ENCODE peak calls at places on chromosome 2, in seven cellular contexts. One of them, this sample, is unnamed.

GRCh38 chr2:54522624-54523281 is 66.6 kb downstream of the SPTBN1 start:
- DNase-seq in left lung: peak
- DNase-seq in progenitor cell of endocrine pancreas: peak
- DNase-seq in pancreas: peak
- DNase-seq in adrenal gland: peak
- DNase-seq in CD4-positive, alpha-beta T cell: peak
- DNase-seq in A673: peak
- DNase-seq in this sample: peak

GRCh38 chr2:238900511-238900910 is 52.6 kb downstream of the TWIST2 start:
- DNase-seq in adrenal gland: no peak
- DNase-seq in progenitor cell of endocrine pancreas: no peak
- DNase-seq in left lung: no peak
- DNase-seq in pancreas: no peak
- DNase-seq in CD4-positive, alpha-beta T cell: no peak
- DNase-seq in A673: no peak
- DNase-seq in this sample: no peak

GRCh38 chr2:83602753-83603152 is 856.3 kb downstream of the SUCLG1 start:
- DNase-seq in CD4-positive, alpha-beta T cell: no peak
- DNase-seq in adrenal gland: no peak
- DNase-seq in left lung: no peak
- DNase-seq in A673: no peak
- DNase-seq in pancreas: no peak
- DNase-seq in progenitor cell of endocrine pancreas: no peak
- DNase-seq in this sample: no peak

GRCh38 chr2:118622931-118623330 is 224.5 kb downstream of the EN1 start:
- DNase-seq in CD4-positive, alpha-beta T cell: no peak
- DNase-seq in left lung: no peak
- DNase-seq in A673: no peak
- DNase-seq in progenitor cell of endocrine pancreas: no peak
- DNase-seq in pancreas: no peak
- DNase-seq in adrenal gland: no peak
- DNase-seq in this sample: no peak

GRCh38 chr2:33033524-33034150 is 86.9 kb downstream of the LTBP1 start:
- DNase-seq in adrenal gland: no peak
- DNase-seq in progenitor cell of endocrine pancreas: no peak
- DNase-seq in left lung: no peak
- DNase-seq in CD4-positive, alpha-beta T cell: no peak
- DNase-seq in pancreas: no peak
- DNase-seq in A673: peak
- DNase-seq in this sample: no peak

GRCh38 chr2:186365406-186365805 is 120.7 kb upstream of the ZC3H15 start:
- DNase-seq in left lung: no peak
- DNase-seq in CD4-positive, alpha-beta T cell: no peak
- DNase-seq in A673: no peak
- DNase-seq in progenitor cell of endocrine pancreas: no peak
- DNase-seq in adrenal gland: no peak
- DNase-seq in pancreas: no peak
- DNase-seq in this sample: no peak

GRCh38 chr2:74142340-74142739 is 5.4 kb downstream of the BOLA3 start:
- DNase-seq in progenitor cell of endocrine pancreas: no peak
- DNase-seq in left lung: no peak
- DNase-seq in A673: peak
- DNase-seq in adrenal gland: no peak
- DNase-seq in CD4-positive, alpha-beta T cell: no peak
- DNase-seq in pancreas: no peak
- DNase-seq in this sample: no peak

GRCh38 chr2:208379192-208379591 is 27.4 kb upstream of the PTH2R start:
- DNase-seq in adrenal gland: no peak
- DNase-seq in A673: no peak
- DNase-seq in left lung: no peak
- DNase-seq in pancreas: no peak
- DNase-seq in progenitor cell of endocrine pancreas: no peak
- DNase-seq in CD4-positive, alpha-beta T cell: no peak
- DNase-seq in this sample: no peak

GRCh38 chr2:128369126-128369555 is 50.5 kb upstream of the HS6ST1 start:
- DNase-seq in left lung: no peak
- DNase-seq in CD4-positive, alpha-beta T cell: no peak
- DNase-seq in pancreas: no peak
- DNase-seq in adrenal gland: no peak
- DNase-seq in progenitor cell of endocrine pancreas: no peak
- DNase-seq in A673: no peak
- DNase-seq in this sample: peak

GRCh38 chr2:26649322-26649721 is 8.2 kb upstream of the CIB4 start:
- DNase-seq in pancreas: no peak
- DNase-seq in adrenal gland: peak
- DNase-seq in left lung: no peak
- DNase-seq in A673: peak
- DNase-seq in progenitor cell of endocrine pancreas: peak
- DNase-seq in CD4-positive, alpha-beta T cell: no peak
- DNase-seq in this sample: no peak

GRCh38 chr2:74181739-74182138 is 3.1 kb upstream of the MOB1A start:
- DNase-seq in CD4-positive, alpha-beta T cell: no peak
- DNase-seq in left lung: peak
- DNase-seq in progenitor cell of endocrine pancreas: no peak
- DNase-seq in adrenal gland: peak
- DNase-seq in pancreas: no peak
- DNase-seq in A673: no peak
- DNase-seq in this sample: no peak

GRCh38 chr2:26326514-26326913 is 19.4 kb upstream of the SELENOI start:
- DNase-seq in adrenal gland: no peak
- DNase-seq in progenitor cell of endocrine pancreas: no peak
- DNase-seq in left lung: no peak
- DNase-seq in A673: no peak
- DNase-seq in pancreas: no peak
- DNase-seq in CD4-positive, alpha-beta T cell: no peak
- DNase-seq in this sample: no peak

GRCh38 chr2:68772109-68772508 is 37.5 kb downstream of the ARHGAP25 start:
- DNase-seq in adrenal gland: no peak
- DNase-seq in A673: no peak
- DNase-seq in CD4-positive, alpha-beta T cell: no peak
- DNase-seq in left lung: no peak
- DNase-seq in progenitor cell of endocrine pancreas: no peak
- DNase-seq in pancreas: no peak
- DNase-seq in this sample: no peak

GRCh38 chr2:19746137-19746585 is 155.6 kb downstream of the TTC32 start:
- DNase-seq in adrenal gland: no peak
- DNase-seq in progenitor cell of endocrine pancreas: no peak
- DNase-seq in left lung: no peak
- DNase-seq in A673: no peak
- DNase-seq in pancreas: no peak
- DNase-seq in CD4-positive, alpha-beta T cell: no peak
- DNase-seq in this sample: no peak

GRCh38 chr2:114534728-114535084 is 92.3 kb downstream of the DPP10 start:
- DNase-seq in CD4-positive, alpha-beta T cell: no peak
- DNase-seq in left lung: no peak
- DNase-seq in adrenal gland: no peak
- DNase-seq in progenitor cell of endocrine pancreas: no peak
- DNase-seq in A673: no peak
- DNase-seq in pancreas: no peak
- DNase-seq in this sample: no peak
- TF ChIP-seq CTCF in CD4-positive, alpha-beta T cell: no peak
- TF ChIP-seq CTCF in left lung: no peak
- TF ChIP-seq CTCF in adrenal gland: no peak
- TF ChIP-seq CTCF in progenitor cell of endocrine pancreas: no peak
- TF ChIP-seq CTCF in A673: no peak
- TF ChIP-seq CTCF in pancreas: no peak
- TF ChIP-seq CTCF in this sample: no peak

DNA sequence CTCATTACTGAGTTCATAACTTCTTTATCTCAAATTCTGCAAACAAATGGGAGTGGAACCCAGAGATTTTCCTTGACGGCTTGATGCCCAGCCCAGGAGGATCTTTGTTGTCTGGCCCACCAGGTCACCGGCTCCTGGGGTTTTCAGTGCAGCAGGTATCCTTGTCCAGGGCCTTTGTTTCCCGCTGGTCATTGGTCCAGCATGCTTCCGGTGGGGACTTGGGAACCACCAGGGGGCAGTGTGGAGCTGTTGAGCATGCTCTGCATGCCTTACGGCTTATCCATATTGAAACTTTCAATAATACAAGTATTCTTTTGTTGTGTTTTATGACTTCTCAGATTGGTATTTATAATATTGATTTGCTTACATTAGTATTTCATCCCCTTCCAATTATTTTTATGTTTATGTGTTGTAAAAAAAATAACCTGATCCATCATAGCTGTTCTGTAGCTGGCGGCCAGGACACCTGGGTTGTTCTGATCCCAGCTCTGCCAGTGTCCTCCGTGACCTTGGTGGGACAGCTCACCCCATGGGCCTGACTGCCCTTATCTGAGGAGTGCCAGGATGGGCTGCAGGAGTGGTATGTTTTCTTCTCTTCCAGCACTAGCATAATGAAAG is 61.3 kb downstream of the TGOLN2 start:
- DNase-seq in adrenal gland: peak
- DNase-seq in pancreas: peak
- DNase-seq in A673: peak
- DNase-seq in progenitor cell of endocrine pancreas: peak
- DNase-seq in left lung: peak
- DNase-seq in CD4-positive, alpha-beta T cell: peak
- DNase-seq in this sample: peak
- TF ChIP-seq CTCF in adrenal gland: peak
- TF ChIP-seq CTCF in pancreas: peak
- TF ChIP-seq CTCF in A673: peak
- TF ChIP-seq CTCF in progenitor cell of endocrine pancreas: peak
- TF ChIP-seq CTCF in left lung: peak
- TF ChIP-seq CTCF in CD4-positive, alpha-beta T cell: peak
- TF ChIP-seq CTCF in this sample: peak

GRCh38 chr2:66607152-66607551 is 172.2 kb downstream of the MEIS1 start:
- DNase-seq in adrenal gland: no peak
- DNase-seq in A673: no peak
- DNase-seq in progenitor cell of endocrine pancreas: no peak
- DNase-seq in CD4-positive, alpha-beta T cell: no peak
- DNase-seq in pancreas: no peak
- DNase-seq in left lung: no peak
- DNase-seq in this sample: no peak
- TF ChIP-seq CTCF in adrenal gland: no peak
- TF ChIP-seq CTCF in A673: no peak
- TF ChIP-seq CTCF in progenitor cell of endocrine pancreas: no peak
- TF ChIP-seq CTCF in CD4-positive, alpha-beta T cell: no peak
- TF ChIP-seq CTCF in pancreas: no peak
- TF ChIP-seq CTCF in left lung: no peak
- TF ChIP-seq CTCF in this sample: no peak

DNA sequence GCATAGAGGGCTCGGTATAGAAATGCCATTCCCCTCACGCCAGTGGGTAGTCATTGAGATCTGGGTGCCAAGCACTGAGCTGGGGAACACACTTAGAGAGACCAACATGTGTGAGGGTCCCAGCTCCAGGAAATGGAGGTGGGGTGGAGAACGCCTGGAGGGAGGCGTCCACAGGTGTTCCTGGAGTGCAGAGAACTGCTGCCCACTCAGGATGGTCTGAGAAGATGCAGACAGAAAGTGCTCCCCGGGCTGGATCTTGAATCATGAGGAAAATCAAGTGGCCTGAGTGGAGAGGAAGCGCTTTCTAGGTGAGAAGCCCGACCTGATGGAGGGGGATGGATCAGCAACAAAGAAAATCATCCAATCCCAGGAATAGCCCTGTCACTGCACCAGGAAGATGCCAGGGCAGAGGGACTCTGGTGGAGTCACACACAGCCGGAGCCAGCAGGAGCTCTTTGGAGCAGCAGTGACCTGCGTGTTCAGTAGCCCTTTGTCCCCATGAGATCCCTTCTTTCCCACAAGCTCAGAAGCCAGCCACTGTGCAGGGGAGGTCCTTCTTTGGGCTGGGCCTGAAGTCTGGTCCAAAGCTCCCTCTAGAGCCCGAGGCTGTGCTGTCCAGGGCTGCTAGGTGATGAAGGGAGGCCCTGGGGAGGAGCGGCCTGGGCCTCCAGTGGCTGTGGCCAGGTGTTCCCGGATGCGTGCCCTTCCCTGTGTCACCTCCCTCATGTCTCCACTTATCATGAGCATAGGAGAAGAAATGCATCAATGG is 112.3 kb downstream of the RNF144A start:
- DNase-seq in pancreas: no peak
- DNase-seq in A673: no peak
- DNase-seq in CD4-positive, alpha-beta T cell: no peak
- DNase-seq in progenitor cell of endocrine pancreas: no peak
- DNase-seq in left lung: no peak
- DNase-seq in adrenal gland: no peak
- DNase-seq in this sample: no peak
- TF ChIP-seq CTCF in pancreas: no peak
- TF ChIP-seq CTCF in A673: no peak
- TF ChIP-seq CTCF in CD4-positive, alpha-beta T cell: no peak
- TF ChIP-seq CTCF in progenitor cell of endocrine pancreas: no peak
- TF ChIP-seq CTCF in left lung: no peak
- TF ChIP-seq CTCF in adrenal gland: no peak
- TF ChIP-seq CTCF in this sample: no peak

GRCh38 chr2:53018830-53019425 is 748.7 kb upstream of the CHAC2 start:
- DNase-seq in progenitor cell of endocrine pancreas: no peak
- DNase-seq in CD4-positive, alpha-beta T cell: no peak
- DNase-seq in left lung: no peak
- DNase-seq in pancreas: no peak
- DNase-seq in adrenal gland: no peak
- DNase-seq in A673: peak
- DNase-seq in this sample: no peak
- TF ChIP-seq CTCF in progenitor cell of endocrine pancreas: peak
- TF ChIP-seq CTCF in CD4-positive, alpha-beta T cell: no peak
- TF ChIP-seq CTCF in left lung: no peak
- TF ChIP-seq CTCF in pancreas: no peak
- TF ChIP-seq CTCF in adrenal gland: no peak
- TF ChIP-seq CTCF in A673: no peak
- TF ChIP-seq CTCF in this sample: peak

GRCh38 chr2:158179660-158180059 is 78.0 kb downstream of the UPP2 start:
- DNase-seq in A673: peak
- DNase-seq in adrenal gland: no peak
- DNase-seq in pancreas: no peak
- DNase-seq in left lung: no peak
- DNase-seq in CD4-positive, alpha-beta T cell: no peak
- DNase-seq in progenitor cell of endocrine pancreas: no peak
- DNase-seq in this sample: no peak
- TF ChIP-seq CTCF in A673: peak
- TF ChIP-seq CTCF in adrenal gland: no peak
- TF ChIP-seq CTCF in pancreas: no peak
- TF ChIP-seq CTCF in left lung: peak
- TF ChIP-seq CTCF in CD4-positive, alpha-beta T cell: peak
- TF ChIP-seq CTCF in progenitor cell of endocrine pancreas: peak
- TF ChIP-seq CTCF in this sample: peak

GRCh38 chr2:24022975-24023575 is 13.2 kb downstream of the MFSD2B start:
- DNase-seq in adrenal gland: no peak
- DNase-seq in pancreas: no peak
- DNase-seq in progenitor cell of endocrine pancreas: no peak
- DNase-seq in A673: no peak
- DNase-seq in left lung: no peak
- DNase-seq in CD4-positive, alpha-beta T cell: no peak
- DNase-seq in this sample: no peak

GRCh38 chr2:24026233-24026632 is 16.3 kb downstream of the MFSD2B start:
- DNase-seq in pancreas: no peak
- DNase-seq in progenitor cell of endocrine pancreas: no peak
- DNase-seq in CD4-positive, alpha-beta T cell: no peak
- DNase-seq in left lung: no peak
- DNase-seq in adrenal gland: no peak
- DNase-seq in A673: peak
- DNase-seq in this sample: no peak

GRCh38 chr2:24022324-24022974 is 12.6 kb downstream of the MFSD2B start:
- DNase-seq in A673: no peak
- DNase-seq in left lung: no peak
- DNase-seq in pancreas: no peak
- DNase-seq in adrenal gland: no peak
- DNase-seq in progenitor cell of endocrine pancreas: no peak
- DNase-seq in CD4-positive, alpha-beta T cell: no peak
- DNase-seq in this sample: no peak

GRCh38 chr2:24025264-24025663 is 15.4 kb downstream of the MFSD2B start:
- DNase-seq in left lung: no peak
- DNase-seq in adrenal gland: no peak
- DNase-seq in CD4-positive, alpha-beta T cell: no peak
- DNase-seq in A673: no peak
- DNase-seq in progenitor cell of endocrine pancreas: no peak
- DNase-seq in pancreas: no peak
- DNase-seq in this sample: no peak

GRCh38 chr2:24024018-24024417 is 14.1 kb downstream of the MFSD2B start:
- DNase-seq in pancreas: no peak
- DNase-seq in left lung: no peak
- DNase-seq in adrenal gland: no peak
- DNase-seq in CD4-positive, alpha-beta T cell: no peak
- DNase-seq in progenitor cell of endocrine pancreas: no peak
- DNase-seq in A673: peak
- DNase-seq in this sample: no peak
- TF ChIP-seq CTCF in pancreas: no peak
- TF ChIP-seq CTCF in left lung: no peak
- TF ChIP-seq CTCF in adrenal gland: no peak
- TF ChIP-seq CTCF in CD4-positive, alpha-beta T cell: no peak
- TF ChIP-seq CTCF in progenitor cell of endocrine pancreas: peak
- TF ChIP-seq CTCF in A673: peak
- TF ChIP-seq CTCF in this sample: no peak